ENCODE peak calls at places on chromosome 10, in nine cellular contexts. One of them, this sample, is unnamed.

GRCh38 chr10:60977161-60978128 is 33.5 kb upstream of the RHOBTB1 start:
- DNase-seq in heart left ventricle: no peak
- DNase-seq in posterior cingulate gyrus: no peak
- DNase-seq in NCI-H446: no peak
- DNase-seq in chondrocyte: no peak
- DNase-seq in HT1080: no peak
- DNase-seq in amniotic epithelial cell: no peak
- DNase-seq in hypothalamus: no peak
- DNase-seq in astrocyte of the hippocampus: no peak
- DNase-seq in this sample: no peak

GRCh38 chr10:317219-317868 is 182.1 kb downstream of the ZMYND11 start:
- DNase-seq in heart left ventricle: no peak
- DNase-seq in posterior cingulate gyrus: no peak
- DNase-seq in NCI-H446: no peak
- DNase-seq in chondrocyte: no peak
- DNase-seq in HT1080: no peak
- DNase-seq in amniotic epithelial cell: peak
- DNase-seq in hypothalamus: no peak
- DNase-seq in astrocyte of the hippocampus: peak
- DNase-seq in this sample: no peak

GRCh38 chr10:71316786-71317160 is 2.3 kb upstream of the SLC29A3 start:
- DNase-seq in heart left ventricle: no peak
- DNase-seq in posterior cingulate gyrus: no peak
- DNase-seq in NCI-H446: no peak
- DNase-seq in chondrocyte: no peak
- DNase-seq in HT1080: no peak
- DNase-seq in amniotic epithelial cell: no peak
- DNase-seq in hypothalamus: no peak
- DNase-seq in astrocyte of the hippocampus: no peak
- DNase-seq in this sample: no peak

GRCh38 chr10:117945651-117946050 is 101.1 kb downstream of the RAB11FIP2 start:
- DNase-seq in heart left ventricle: no peak
- DNase-seq in posterior cingulate gyrus: no peak
- DNase-seq in NCI-H446: no peak
- DNase-seq in chondrocyte: no peak
- DNase-seq in HT1080: no peak
- DNase-seq in amniotic epithelial cell: no peak
- DNase-seq in hypothalamus: no peak
- DNase-seq in astrocyte of the hippocampus: no peak
- DNase-seq in this sample: no peak

GRCh38 chr10:110530131-110530831 is 32.6 kb downstream of the DUSP5 start:
- DNase-seq in heart left ventricle: peak
- DNase-seq in posterior cingulate gyrus: no peak
- DNase-seq in NCI-H446: no peak
- DNase-seq in chondrocyte: no peak
- DNase-seq in HT1080: peak
- DNase-seq in amniotic epithelial cell: peak
- DNase-seq in hypothalamus: no peak
- DNase-seq in astrocyte of the hippocampus: peak
- DNase-seq in this sample: peak

GRCh38 chr10:23523251-23523650 is 84.4 kb downstream of the OTUD1 start:
- DNase-seq in heart left ventricle: no peak
- DNase-seq in posterior cingulate gyrus: no peak
- DNase-seq in NCI-H446: no peak
- DNase-seq in chondrocyte: no peak
- DNase-seq in HT1080: no peak
- DNase-seq in amniotic epithelial cell: no peak
- DNase-seq in hypothalamus: no peak
- DNase-seq in astrocyte of the hippocampus: no peak
- DNase-seq in this sample: no peak

GRCh38 chr10:28282341-28282740 is 20.5 kb downstream of the MPP7 start:
- DNase-seq in heart left ventricle: no peak
- DNase-seq in posterior cingulate gyrus: no peak
- DNase-seq in NCI-H446: no peak
- DNase-seq in chondrocyte: no peak
- DNase-seq in HT1080: no peak
- DNase-seq in amniotic epithelial cell: no peak
- DNase-seq in hypothalamus: no peak
- DNase-seq in astrocyte of the hippocampus: no peak
- DNase-seq in this sample: no peak

GRCh38 chr10:5187852-5188251 is 2.9 kb upstream of the AKR1C8 start:
- DNase-seq in heart left ventricle: no peak
- DNase-seq in posterior cingulate gyrus: no peak
- DNase-seq in NCI-H446: no peak
- DNase-seq in chondrocyte: no peak
- DNase-seq in HT1080: no peak
- DNase-seq in amniotic epithelial cell: no peak
- DNase-seq in hypothalamus: no peak
- DNase-seq in astrocyte of the hippocampus: no peak
- DNase-seq in this sample: no peak

GRCh38 chr10:114100848-114101741 is 57.4 kb downstream of the ADRB1 start:
- DNase-seq in heart left ventricle: peak
- DNase-seq in posterior cingulate gyrus: no peak
- DNase-seq in NCI-H446: no peak
- DNase-seq in chondrocyte: no peak
- DNase-seq in HT1080: peak
- DNase-seq in amniotic epithelial cell: peak
- DNase-seq in hypothalamus: no peak
- DNase-seq in astrocyte of the hippocampus: peak
- DNase-seq in this sample: no peak

GRCh38 chr10:16995867-16996529 is 133.6 kb downstream of the CUBN start:
- DNase-seq in heart left ventricle: no peak
- DNase-seq in posterior cingulate gyrus: no peak
- DNase-seq in NCI-H446: no peak
- DNase-seq in chondrocyte: no peak
- DNase-seq in HT1080: peak
- DNase-seq in amniotic epithelial cell: peak
- DNase-seq in hypothalamus: no peak
- DNase-seq in astrocyte of the hippocampus: peak
- DNase-seq in this sample: no peak

GRCh38 chr10:127577878-127578627 is 28.9 kb downstream of the NPS start:
- DNase-seq in heart left ventricle: no peak
- DNase-seq in posterior cingulate gyrus: no peak
- DNase-seq in NCI-H446: no peak
- DNase-seq in chondrocyte: no peak
- DNase-seq in HT1080: no peak
- DNase-seq in amniotic epithelial cell: no peak
- DNase-seq in hypothalamus: no peak
- DNase-seq in astrocyte of the hippocampus: no peak
- DNase-seq in this sample: no peak

GRCh38 chr10:96360331-96360730 is 1.5 kb upstream of the OPALIN start:
- DNase-seq in heart left ventricle: no peak
- DNase-seq in posterior cingulate gyrus: no peak
- DNase-seq in NCI-H446: no peak
- DNase-seq in chondrocyte: no peak
- DNase-seq in HT1080: no peak
- DNase-seq in amniotic epithelial cell: no peak
- DNase-seq in hypothalamus: no peak
- DNase-seq in astrocyte of the hippocampus: no peak
- DNase-seq in this sample: no peak

GRCh38 chr10:58817499-58817898 is 304.8 kb downstream of the BICC1 start:
- DNase-seq in heart left ventricle: no peak
- DNase-seq in posterior cingulate gyrus: no peak
- DNase-seq in NCI-H446: no peak
- DNase-seq in chondrocyte: no peak
- DNase-seq in HT1080: no peak
- DNase-seq in amniotic epithelial cell: no peak
- DNase-seq in hypothalamus: no peak
- DNase-seq in astrocyte of the hippocampus: no peak
- DNase-seq in this sample: no peak

GRCh38 chr10:74293686-74294365 is 142.8 kb downstream of the ADK start:
- DNase-seq in heart left ventricle: no peak
- DNase-seq in posterior cingulate gyrus: no peak
- DNase-seq in NCI-H446: no peak
- DNase-seq in chondrocyte: no peak
- DNase-seq in HT1080: peak
- DNase-seq in amniotic epithelial cell: peak
- DNase-seq in hypothalamus: no peak
- DNase-seq in astrocyte of the hippocampus: peak
- DNase-seq in this sample: peak

GRCh38 chr10:132543916-132544743 is 6.5 kb downstream of the INPP5A start:
- DNase-seq in heart left ventricle: peak
- DNase-seq in posterior cingulate gyrus: no peak
- DNase-seq in NCI-H446: no peak
- DNase-seq in chondrocyte: peak
- DNase-seq in HT1080: no peak
- DNase-seq in amniotic epithelial cell: no peak
- DNase-seq in hypothalamus: no peak
- DNase-seq in astrocyte of the hippocampus: no peak
- DNase-seq in this sample: no peak

GRCh38 chr10:73887038-73888015 is 13.0 kb upstream of the CAMK2G start:
- DNase-seq in heart left ventricle: peak
- DNase-seq in posterior cingulate gyrus: peak
- DNase-seq in NCI-H446: peak
- DNase-seq in chondrocyte: no peak
- DNase-seq in HT1080: peak
- DNase-seq in amniotic epithelial cell: peak
- DNase-seq in hypothalamus: no peak
- DNase-seq in astrocyte of the hippocampus: peak
- DNase-seq in this sample: peak

GRCh38 chr10:474946-475345 is 214.5 kb downstream of the DIP2C start:
- DNase-seq in heart left ventricle: no peak
- DNase-seq in posterior cingulate gyrus: no peak
- DNase-seq in NCI-H446: no peak
- DNase-seq in chondrocyte: no peak
- DNase-seq in HT1080: no peak
- DNase-seq in amniotic epithelial cell: no peak
- DNase-seq in hypothalamus: no peak
- DNase-seq in astrocyte of the hippocampus: no peak
- DNase-seq in this sample: no peak

GRCh38 chr10:82811621-82812020 is 936.6 kb downstream of the NRG3 start:
- DNase-seq in heart left ventricle: no peak
- DNase-seq in posterior cingulate gyrus: no peak
- DNase-seq in NCI-H446: no peak
- DNase-seq in chondrocyte: no peak
- DNase-seq in HT1080: peak
- DNase-seq in amniotic epithelial cell: peak
- DNase-seq in hypothalamus: no peak
- DNase-seq in astrocyte of the hippocampus: no peak
- DNase-seq in this sample: peak

GRCh38 chr10:1048732-1049424 is at the start of gene IDI1:
- DNase-seq in heart left ventricle: peak
- DNase-seq in posterior cingulate gyrus: peak
- DNase-seq in NCI-H446: peak
- DNase-seq in chondrocyte: peak
- DNase-seq in HT1080: peak
- DNase-seq in amniotic epithelial cell: peak
- DNase-seq in hypothalamus: peak
- DNase-seq in astrocyte of the hippocampus: peak
- DNase-seq in this sample: peak

GRCh38 chr10:25758511-25758910 is 175.5 kb upstream of the MYO3A start:
- DNase-seq in heart left ventricle: no peak
- DNase-seq in posterior cingulate gyrus: no peak
- DNase-seq in NCI-H446: no peak
- DNase-seq in chondrocyte: no peak
- DNase-seq in HT1080: no peak
- DNase-seq in amniotic epithelial cell: peak
- DNase-seq in hypothalamus: no peak
- DNase-seq in astrocyte of the hippocampus: no peak
- DNase-seq in this sample: no peak

This sample was measured in A172.